ENCODE peak calls at places on chromosome 17, in four cellular contexts. Z is brain microvascular endothelial cell, R is activated B cell treated with CpG ODN at 0.5 μM for 24 hours, W is NCI-H1417 treated with DMSO at 0.1 percent for 48 hours. D is an unnamed sample.

GRCh38 chr17:80363518-80364090 is 51.4 kb upstream of the ENDOV start:
- DNase-seq in W (no peak), Z (no peak), R (no peak), D (no peak)

GRCh38 chr17:77666881-77667395 is 291.6 kb upstream of the TNRC6C start:
- DNase-seq in Z (no peak), R (peak; percentile 24), W (no peak), D (no peak)

GRCh38 chr17:13759936-13760335 is 158.2 kb upstream of the HS3ST3A1 start:
- DNase-seq in Z (no peak), W (no peak), R (no peak), D (no peak)

GRCh38 chr17:33242725-33243124 is 50.4 kb downstream of the ASIC2 start:
- DNase-seq in Z (no peak), W (no peak), R (no peak), D (no peak)

GRCh38 chr17:51739245-51739886 is 419.1 kb downstream of the CA10 start:
- DNase-seq in R (no peak), W (peak; percentile 19), Z (no peak), D (no peak)

GRCh38 chr17:79975498-79976134 is 60.1 kb downstream of the TBC1D16 start:
- DNase-seq in Z (no peak), R (no peak), W (no peak), D (no peak)

GRCh38 chr17:42520540-42520951 is 15.5 kb upstream of the NAGLU start:
- DNase-seq in R (no peak), Z (peak; percentile 39), W (no peak), D (no peak)

GRCh38 chr17:59756236-59756818 is 48.9 kb downstream of the VMP1 start:
- DNase-seq in Z (peak; percentile 82), R (no peak), W (no peak), D (peak; percentile 60)

GRCh38 chr17:682150-682549 is 32.5 kb downstream of the VPS53 start:
- DNase-seq in W (no peak), Z (no peak), R (no peak), D (no peak)

GRCh38 chr17:5281814-5282638 is at the start of gene RABEP1:
- DNase-seq in Z (peak; percentile 81), W (no peak), R (peak; percentile 90), D (peak; percentile 88)

GRCh38 chr17:41894791-41895331 is 23.9 kb downstream of the ACLY start:
- DNase-seq in Z (peak; percentile 55), R (no peak), W (no peak), D (no peak)

GRCh38 chr17:79917902-79918484 is 78.8 kb upstream of the CBX4 start:
- DNase-seq in W (no peak), Z (no peak), R (no peak), D (no peak)

GRCh38 chr17:75689441-75689873 is 22.3 kb downstream of the SAP30BP start:
- DNase-seq in W (no peak), Z (no peak), R (peak; percentile 24), D (peak; percentile 94)

GRCh38 chr17:83036666-83037065 is 42.7 kb upstream of the METRNL start:
- DNase-seq in R (no peak), Z (no peak), W (no peak), D (no peak)

GRCh38 chr17:18055597-18055996 is 16.4 kb downstream of the GID4 start:
- DNase-seq in Z (no peak), W (no peak), R (no peak), D (no peak)

GRCh38 chr17:49444384-49444783 is 29.7 kb upstream of the PHB1 start:
- DNase-seq in Z (no peak), R (no peak), W (no peak), D (no peak)

GRCh38 chr17:5110816-5111215 is 862 bp downstream of the ZNF232 start:
- DNase-seq in W (no peak), R (no peak), Z (no peak), D (no peak)

GRCh38 chr17:20735796-20736195 is 156.3 kb downstream of the CDRT15L2 start:
- DNase-seq in W (no peak), Z (no peak), R (no peak), D (no peak)

GRCh38 chr17:72440961-72441360 is 320.1 kb downstream of the SOX9 start:
- DNase-seq in Z (no peak), R (no peak), W (no peak), D (no peak)

GRCh38 chr17:18257747-18258355 is 687 bp downstream of the FLII start:
- DNase-seq in W (no peak), R (peak; percentile 57), Z (peak; percentile 49), D (peak; percentile 78)

GRCh38 chr17:9702916-9703780 is 57.8 kb downstream of the USP43 start:
- DNase-seq in Z (no peak), W (no peak), R (no peak), D (no peak)

GRCh38 chr17:413016-413350 is 60.4 kb upstream of the RPH3AL start:
- DNase-seq in W (no peak), R (no peak), Z (no peak), D (no peak)

GRCh38 chr17:76631821-76632565 is 11.6 kb downstream of the ST6GALNAC1 start:
- DNase-seq in Z (no peak), W (no peak), R (no peak), D (no peak)

GRCh38 chr17:41689497-41690299 is 1.0 kb downstream of the EIF1 start:
- DNase-seq in R (no peak), Z (peak; percentile 60), W (no peak), D (peak; percentile 55)

GRCh38 chr17:79224903-79225302 is 150.3 kb downstream of the ENGASE start:
- DNase-seq in W (no peak), Z (no peak), R (no peak), D (no peak)

GRCh38 chr17:74457146-74457819 is 9.2 kb upstream of the CD300A start:
- DNase-seq in W (no peak), R (peak; percentile 73), Z (peak; percentile 34), D (peak; percentile 69)

GRCh38 chr17:62703269-62703775 is 75.9 kb downstream of the MRC2 start:
- DNase-seq in Z (no peak), W (no peak), R (no peak), D (peak; percentile 87)

GRCh38 chr17:50680126-50680525 is 27.6 kb downstream of the ANKRD40 start:
- DNase-seq in R (no peak), Z (no peak), W (no peak), D (no peak)

GRCh38 chr17:34337701-34338100 is 18.5 kb downstream of the CCL8 start:
- DNase-seq in W (no peak), R (no peak), Z (no peak), D (no peak)

GRCh38 chr17:31859487-31860008 is 504 bp upstream of the COPRS start:
- DNase-seq in R (no peak), Z (no peak), W (no peak), D (no peak)

GRCh38 chr17:37725021-37725585 is 19.8 kb downstream of the HNF1B start:
- DNase-seq in Z (no peak), W (no peak), R (no peak), D (no peak)

GRCh38 chr17:56779306-56779705 is 54.4 kb downstream of the C17orf67 start:
- DNase-seq in Z (no peak), R (no peak), W (no peak), D (no peak)

GRCh38 chr17:40551874-40552768 is 13.2 kb downstream of the CCR7 start:
- DNase-seq in Z (peak; percentile 99), R (peak; percentile 32), W (no peak), D (peak; percentile 65)

GRCh38 chr17:36993227-36993626 is 44.5 kb downstream of the AATF start:
- DNase-seq in R (no peak), W (no peak), Z (no peak), D (no peak)

D was measured in MCF 10A.